ENCODE peak calls at places on chromosome 2, in eight cellular contexts. L is skeletal muscle cell; U is Peyer's patch; J is NCI-H524; Y is putamen; P is C1 segment of cervical spinal cord; B is effector memory CD8-positive, alpha-beta T cell; S is iris pigment epithelial cell. K is an unnamed sample.

GRCh38 chr2:240388471-240389301 is 46.8 kb upstream of the GPC1 start:
- DNase-seq in L (no peak), U (no peak), J (no peak), Y (no peak), P (no peak), B (no peak), S (no peak), K (no peak)

GRCh38 chr2:241803387-241804325 is 5.3 kb upstream of the NEU4 start:
- DNase-seq in L (no peak), U (peak; percentile 60), J (peak; percentile 10), Y (peak; percentile 68), P (no peak), B (peak; percentile 50), S (peak; percentile 75), K (no peak)

GRCh38 chr2:70083344-70084156 is 3.7 kb upstream of the PCBP1 start:
- DNase-seq in L (no peak), U (peak; percentile 86), J (no peak), Y (no peak), P (no peak), B (no peak), S (peak; percentile 71), K (no peak)

GRCh38 chr2:181352158-181352557 is 105.0 kb upstream of the ITGA4 start:
- DNase-seq in L (no peak), U (no peak), J (no peak), Y (no peak), P (no peak), B (no peak), S (no peak), K (no peak)

GRCh38 chr2:218980800-218981389 is 4.1 kb downstream of the FEV start:
- DNase-seq in L (no peak), U (no peak), J (no peak), Y (no peak), P (no peak), B (no peak), S (no peak), K (no peak)

GRCh38 chr2:234881413-234882241 is 70.2 kb upstream of the SH3BP4 start:
- DNase-seq in L (no peak), U (peak; percentile 86), J (peak; percentile 72), Y (peak; percentile 94), P (peak; percentile 67), B (peak; percentile 33), S (peak; percentile 91), K (peak; percentile 89)

GRCh38 chr2:40039543-40039942 is 260.5 kb upstream of the THUMPD2 start:
- DNase-seq in L (no peak), U (no peak), J (no peak), Y (no peak), P (no peak), B (no peak), S (no peak), K (no peak)

GRCh38 chr2:141468746-141469145 is 662.1 kb downstream of the LRP1B start:
- DNase-seq in L (no peak), U (no peak), J (no peak), Y (no peak), P (no peak), B (no peak), S (no peak), K (no peak)

GRCh38 chr2:28435796-28436425 is 43.3 kb downstream of the FOSL2 start:
- DNase-seq in L (no peak), U (no peak), J (no peak), Y (no peak), P (no peak), B (no peak), S (no peak), K (no peak)

GRCh38 chr2:174326880-174327558 is 7.7 kb upstream of the SP9 start:
- DNase-seq in L (no peak), U (no peak), J (no peak), Y (no peak), P (no peak), B (peak; percentile 19), S (no peak), K (no peak)

GRCh38 chr2:207532676-207533075 is 2.9 kb downstream of the CREB1 start:
- DNase-seq in L (no peak), U (peak; percentile 52), J (no peak), Y (no peak), P (no peak), B (no peak), S (no peak), K (no peak)

GRCh38 chr2:120804446-120804845 is 68.8 kb downstream of the GLI2 start:
- DNase-seq in L (no peak), U (no peak), J (no peak), Y (no peak), P (no peak), B (no peak), S (no peak), K (no peak)

GRCh38 chr2:213216461-213216860 is 65.0 kb upstream of the IKZF2 start:
- DNase-seq in L (peak; percentile 94), U (no peak), J (no peak), Y (no peak), P (no peak), B (no peak), S (peak; percentile 99), K (peak; percentile 92)

GRCh38 chr2:17763641-17764333 is 9.8 kb downstream of the GEN1 start:
- DNase-seq in L (no peak), U (no peak), J (no peak), Y (no peak), P (no peak), B (no peak), S (no peak), K (no peak)

GRCh38 chr2:85266424-85267041 is 61.3 kb downstream of the TGOLN2 start:
- DNase-seq in L (no peak), U (peak; percentile 92), J (no peak), Y (no peak), P (no peak), B (peak; percentile 61), S (peak; percentile 60), K (peak; percentile 43)

GRCh38 chr2:73205611-73206010 is 3.2 kb downstream of the NOTO start:
- DNase-seq in L (no peak), U (no peak), J (no peak), Y (no peak), P (no peak), B (no peak), S (no peak), K (no peak)

GRCh38 chr2:10303634-10304378 is 1.1 kb downstream of the HPCAL1 start:
- DNase-seq in L (peak; percentile 21), U (peak; percentile 70), J (no peak), Y (no peak), P (peak; percentile 28), B (peak; percentile 41), S (peak; percentile 36), K (no peak)

GRCh38 chr2:24317491-24317920 is 42.8 kb downstream of the ITSN2 start:
- DNase-seq in L (no peak), U (no peak), J (peak; percentile 30), Y (no peak), P (no peak), B (no peak), S (peak; percentile 7), K (no peak)

GRCh38 chr2:129374452-129374851 is 605.0 kb upstream of the RAB6C start:
- DNase-seq in L (no peak), U (no peak), J (no peak), Y (no peak), P (no peak), B (no peak), S (no peak), K (no peak)

GRCh38 chr2:201931955-201932354 is 101.7 kb upstream of the FZD7 start:
- DNase-seq in L (no peak), U (no peak), J (no peak), Y (no peak), P (no peak), B (no peak), S (no peak), K (no peak)

GRCh38 chr2:189821953-189822748 is 37.9 kb downstream of the PMS1 start:
- DNase-seq in L (no peak), U (no peak), J (no peak), Y (no peak), P (no peak), B (no peak), S (peak; percentile 90), K (peak; percentile 74)

GRCh38 chr2:171411791-171412483 is 21.9 kb downstream of the METTL8 start:
- DNase-seq in L (no peak), U (no peak), J (peak; percentile 25), Y (no peak), P (no peak), B (no peak), S (peak; percentile 72), K (no peak)

GRCh38 chr2:188607501-188607900 is 315.8 kb downstream of the GULP1 start:
- DNase-seq in L (no peak), U (no peak), J (no peak), Y (no peak), P (no peak), B (no peak), S (peak; percentile 53), K (no peak)

GRCh38 chr2:181715033-181715630 is 34.8 kb upstream of the NEUROD1 start:
- DNase-seq in L (peak; percentile 55), U (peak; percentile 89), J (peak; percentile 84), Y (peak; percentile 71), P (peak; percentile 9), B (peak; percentile 74), S (peak; percentile 80), K (peak; percentile 75)

GRCh38 chr2:1823187-1824169 is 79.2 kb upstream of the PXDN start:
- DNase-seq in L (no peak), U (no peak), J (no peak), Y (no peak), P (no peak), B (no peak), S (no peak), K (no peak)

GRCh38 chr2:180472133-180472532 is 465.0 kb upstream of the CWC22 start:
- DNase-seq in L (peak; percentile 3), U (no peak), J (no peak), Y (no peak), P (no peak), B (no peak), S (no peak), K (peak; percentile 32)

GRCh38 chr2:28234807-28235206 is 157.9 kb upstream of the FOSL2 start:
- DNase-seq in L (no peak), U (no peak), J (no peak), Y (no peak), P (no peak), B (no peak), S (peak; percentile 22), K (no peak)

GRCh38 chr2:105712981-105713596 is 31.6 kb upstream of the NCK2 start:
- DNase-seq in L (peak; percentile 60), U (peak; percentile 59), J (no peak), Y (no peak), P (no peak), B (no peak), S (peak; percentile 23), K (peak; percentile 53)

GRCh38 chr2:131641414-131642206 is 113.9 kb downstream of the CCDC74A start:
- DNase-seq in L (peak; percentile 19), U (no peak), J (no peak), Y (no peak), P (no peak), B (no peak), S (peak; percentile 18), K (no peak)

GRCh38 chr2:74454654-74455511 is at the start of gene INO80B:
- DNase-seq in L (peak; percentile 92), U (peak; percentile 98), J (peak; percentile 93), Y (peak; percentile 98), P (peak; percentile 92), B (peak; percentile 99), S (peak; percentile 98), K (peak; percentile 93)

GRCh38 chr2:117724035-117724434 is 90.5 kb upstream of the DDX18 start:
- DNase-seq in L (no peak), U (no peak), J (no peak), Y (no peak), P (no peak), B (no peak), S (no peak), K (no peak)

GRCh38 chr2:221372156-221372870 is 199.8 kb downstream of the EPHA4 start:
- DNase-seq in L (no peak), U (no peak), J (no peak), Y (no peak), P (no peak), B (no peak), S (no peak), K (no peak)

K was measured in fibroblast of the conjunctiva.